ENCODE peak calls at places on chromosomes 3 and 15, in eight cellular contexts. X, Z, A, S, D, C, O and Y are unnamed samples.
A peak's percentile ranks its signal among the peaks of the same experiment; 100 is the strongest.

GRCh38 chr15:86624261-86625036 is 544.8 kb downstream of the AGBL1 start:
- DNase-seq in X (peak; percentile 84), Z (peak; percentile 71), A (no peak), S (peak; percentile 97), D (peak; percentile 61), C (peak; percentile 43), O (peak; percentile 49), Y (peak; percentile 74)

GRCh38 chr3:102290241-102290640 is 144.6 kb upstream of the ZPLD1 start:
- DNase-seq in X (no peak), Z (no peak), A (no peak), S (no peak), D (no peak), C (no peak), O (no peak), Y (no peak)

GRCh38 chr3:140078343-140078742 is 143.4 kb downstream of the CLSTN2 start:
- DNase-seq in X (no peak), Z (no peak), A (no peak), S (no peak), D (no peak), C (no peak), O (no peak), Y (no peak)

GRCh38 chr3:196684548-196685407 is 27.3 kb downstream of the CEP19 start:
- DNase-seq in X (no peak), Z (peak; percentile 19), A (no peak), S (peak; percentile 55), D (peak; percentile 29), C (peak; percentile 65), O (peak; percentile 58), Y (no peak)

GRCh38 chr15:86644319-86644718 is 564.6 kb downstream of the AGBL1 start:
- DNase-seq in X (no peak), Z (no peak), A (no peak), S (no peak), D (no peak), C (no peak), O (no peak), Y (no peak)

GRCh38 chr3:152574461-152575079 is 260.4 kb upstream of the P2RY1 start:
- DNase-seq in X (peak; percentile 68), Z (peak; percentile 48), A (no peak), S (peak; percentile 57), D (no peak), C (peak; percentile 15), O (no peak), Y (peak; percentile 67)

GRCh38 chr3:51620543-51620942 is 50.5 kb upstream of the TEX264 start:
- DNase-seq in X (no peak), Z (no peak), A (no peak), S (no peak), D (no peak), C (no peak), O (no peak), Y (no peak)

GRCh38 chr3:177439729-177440269 is 242.5 kb upstream of the TBL1XR1 start:
- DNase-seq in X (no peak), Z (no peak), A (no peak), S (no peak), D (no peak), C (no peak), O (no peak), Y (no peak)

GRCh38 chr3:194787650-194788049 is 102.0 kb downstream of the FAM43A start:
- DNase-seq in X (no peak), Z (no peak), A (no peak), S (no peak), D (no peak), C (no peak), O (no peak), Y (no peak)

GRCh38 chr15:64596701-64597468 is 136.5 kb downstream of the ZNF609 start:
- DNase-seq in X (no peak), Z (no peak), A (no peak), S (no peak), D (no peak), C (peak; percentile 66), O (no peak), Y (no peak)

GRCh38 chr3:33211444-33211843 is 7.2 kb downstream of the SUSD5 start:
- DNase-seq in X (peak; percentile 13), Z (no peak), A (no peak), S (peak; percentile 51), D (no peak), C (no peak), O (peak; percentile 53), Y (no peak)

GRCh38 chr3:22858486-22858885 is 344.6 kb upstream of the UBE2E2 start:
- DNase-seq in X (no peak), Z (no peak), A (no peak), S (no peak), D (no peak), C (no peak), O (no peak), Y (no peak)

GRCh38 chr15:92618121-92618520 is 37.5 kb downstream of the FAM174B start:
- DNase-seq in X (no peak), Z (no peak), A (no peak), S (no peak), D (no peak), C (no peak), O (no peak), Y (no peak)

GRCh38 chr3:36843065-36844051 is 79.0 kb upstream of the DCLK3 start:
- DNase-seq in X (no peak), Z (no peak), A (no peak), S (peak; percentile 8), D (peak; percentile 9), C (peak; percentile 65), O (peak; percentile 9), Y (no peak)

GRCh38 chr15:101308604-101309435 is 13.8 kb upstream of the SNRPA1 start:
- DNase-seq in X (no peak), Z (no peak), A (no peak), S (no peak), D (no peak), C (peak; percentile 33), O (no peak), Y (no peak)

GRCh38 chr3:116256843-116257485 is 188.3 kb downstream of the LSAMP start:
- DNase-seq in X (no peak), Z (no peak), A (no peak), S (no peak), D (no peak), C (peak; percentile 6), O (no peak), Y (no peak)

GRCh38 chr3:43243590-43244587 is 42.5 kb upstream of the SNRK start:
- DNase-seq in X (no peak), Z (no peak), A (no peak), S (no peak), D (no peak), C (no peak), O (no peak), Y (no peak)

GRCh38 chr3:129966876-129967275 is 7.6 kb upstream of the TRH start:
- DNase-seq in X (no peak), Z (no peak), A (no peak), S (no peak), D (no peak), C (no peak), O (no peak), Y (no peak)

GRCh38 chr3:105542604-105543003 is 175.9 kb downstream of the ALCAM start:
- DNase-seq in X (no peak), Z (no peak), A (no peak), S (no peak), D (no peak), C (no peak), O (no peak), Y (no peak)

GRCh38 chr3:82938821-82939328 is 1177.4 kb upstream of the GBE1 start:
- DNase-seq in X (peak; percentile 4), Z (no peak), A (no peak), S (no peak), D (no peak), C (peak; percentile 7), O (no peak), Y (no peak)

GRCh38 chr15:58526647-58527192 is 94.9 kb downstream of the LIPC start:
- DNase-seq in X (no peak), Z (no peak), A (no peak), S (no peak), D (no peak), C (no peak), O (no peak), Y (no peak)

GRCh38 chr3:127121850-127122249 is 71.1 kb upstream of the PRR23E start:
- DNase-seq in X (no peak), Z (no peak), A (no peak), S (no peak), D (no peak), C (no peak), O (no peak), Y (no peak)

GRCh38 chr3:7813412-7813811 is 688.2 kb upstream of the LMCD1 start:
- DNase-seq in X (no peak), Z (no peak), A (no peak), S (no peak), D (no peak), C (peak; percentile 2), O (no peak), Y (no peak)

GRCh38 chr3:106748471-106748870 is 628.8 kb upstream of the CCDC54 start:
- DNase-seq in X (no peak), Z (no peak), A (no peak), S (no peak), D (no peak), C (no peak), O (no peak), Y (no peak)

GRCh38 chr3:115790759-115791158 is 167.4 kb downstream of the GAP43 start:
- DNase-seq in X (no peak), Z (no peak), A (no peak), S (peak; percentile 94), D (no peak), C (no peak), O (peak; percentile 84), Y (no peak)

GRCh38 chr3:31106204-31106603 is 211.7 kb upstream of the GADL1 start:
- DNase-seq in X (no peak), Z (no peak), A (no peak), S (peak; percentile 70), D (no peak), C (no peak), O (peak; percentile 8), Y (no peak)

GRCh38 chr3:66195347-66195783 is 25.4 kb upstream of the SLC25A26 start:
- DNase-seq in X (peak; percentile 66), Z (peak; percentile 57), A (no peak), S (peak; percentile 10), D (no peak), C (peak; percentile 85), O (no peak), Y (peak; percentile 81)

GRCh38 chr3:48469046-48469915 is 22.7 kb downstream of the ATRIP start:
- DNase-seq in X (no peak), Z (no peak), A (no peak), S (no peak), D (no peak), C (peak; percentile 37), O (no peak), Y (no peak)